ENCODE peak calls at places on chromosomes 4 and X, in seven cellular contexts. One of them, this sample, is unnamed. For H3K4me1, the result is how much of the 10 kb centered on the place peaks cover.

GRCh38 chrX:126456136-126456535 is 96.5 kb downstream of the DCAF12L1 start:
- DNase-seq in H9: no peak
- DNase-seq in mesenchymal stem cell: no peak
- DNase-seq in neuronal stem cell: no peak
- DNase-seq in mesendoderm: peak
- DNase-seq in H1: no peak
- DNase-seq in IMR-90: no peak
- DNase-seq in this sample: no peak

GRCh38 chr4:90960840-90961239 is 833.6 kb downstream of the CCSER1 start:
- DNase-seq in IMR-90: no peak
- DNase-seq in mesendoderm: peak
- DNase-seq in H1: no peak
- DNase-seq in H9: no peak
- DNase-seq in neuronal stem cell: no peak
- DNase-seq in mesenchymal stem cell: no peak
- DNase-seq in this sample: no peak

GRCh38 chr4:91502365-91502764 is 801.4 kb upstream of the GRID2 start:
- DNase-seq in neuronal stem cell: no peak
- DNase-seq in mesenchymal stem cell: peak
- DNase-seq in H1: no peak
- DNase-seq in H9: no peak
- DNase-seq in mesendoderm: peak
- DNase-seq in IMR-90: no peak
- DNase-seq in this sample: no peak

GRCh38 chr4:62940229-62940628 is 1469.0 kb downstream of the TECRL start:
- DNase-seq in IMR-90: no peak
- DNase-seq in mesenchymal stem cell: no peak
- DNase-seq in H1: no peak
- DNase-seq in H9: no peak
- DNase-seq in neuronal stem cell: no peak
- DNase-seq in mesendoderm: peak
- DNase-seq in this sample: peak

GRCh38 chr4:3406431-3406830 is 35.3 kb upstream of the HGFAC start:
- DNase-seq in H9: peak
- DNase-seq in mesendoderm: no peak
- DNase-seq in H1: no peak
- DNase-seq in neuronal stem cell: no peak
- DNase-seq in IMR-90: no peak
- DNase-seq in mesenchymal stem cell: no peak
- DNase-seq in this sample: no peak

GRCh38 chr4:108029321-108029720 is 39.6 kb downstream of the HADH start:
- DNase-seq in mesendoderm: no peak
- DNase-seq in IMR-90: no peak
- DNase-seq in mesenchymal stem cell: no peak
- DNase-seq in neuronal stem cell: no peak
- DNase-seq in H9: no peak
- DNase-seq in H1: no peak
- DNase-seq in this sample: no peak

GRCh38 chr4:123874044-123874443 is 477.4 kb downstream of the SPRY1 start:
- DNase-seq in H9: no peak
- DNase-seq in mesendoderm: no peak
- DNase-seq in neuronal stem cell: no peak
- DNase-seq in H1: no peak
- DNase-seq in mesenchymal stem cell: no peak
- DNase-seq in IMR-90: no peak
- DNase-seq in this sample: no peak

GRCh38 chrX:37998586-37999267 is 7.6 kb upstream of the SYTL5 start:
- DNase-seq in IMR-90: peak
- DNase-seq in H9: no peak
- DNase-seq in mesendoderm: no peak
- DNase-seq in neuronal stem cell: no peak
- DNase-seq in mesenchymal stem cell: peak
- DNase-seq in H1: no peak
- DNase-seq in this sample: no peak

GRCh38 chrX:135295238-135295943 is 13.9 kb upstream of the ETDC start:
- DNase-seq in H1: peak
- DNase-seq in IMR-90: peak
- DNase-seq in mesenchymal stem cell: peak
- DNase-seq in neuronal stem cell: peak
- DNase-seq in mesendoderm: peak
- DNase-seq in H9: peak
- DNase-seq in this sample: peak

GRCh38 chr4:53696956-53697685 is 105.8 kb upstream of the LNX1 start:
- DNase-seq in H9: no peak
- DNase-seq in H1: no peak
- DNase-seq in mesenchymal stem cell: no peak
- DNase-seq in neuronal stem cell: no peak
- DNase-seq in mesendoderm: no peak
- DNase-seq in IMR-90: no peak
- DNase-seq in this sample: no peak

GRCh38 chr4:8461086-8461485 is 20.5 kb downstream of the TRMT44 start:
- DNase-seq in H9: no peak
- DNase-seq in IMR-90: no peak
- DNase-seq in mesenchymal stem cell: no peak
- DNase-seq in mesendoderm: no peak
- DNase-seq in H1: no peak
- DNase-seq in neuronal stem cell: no peak
- DNase-seq in this sample: peak

GRCh38 chr4:38609614-38610013 is 54.4 kb upstream of the KLF3 start:
- DNase-seq in H9: peak
- DNase-seq in mesendoderm: peak
- DNase-seq in IMR-90: no peak
- DNase-seq in neuronal stem cell: no peak
- DNase-seq in H1: no peak
- DNase-seq in mesenchymal stem cell: no peak
- DNase-seq in this sample: no peak

GRCh38 chr4:173420821-173421220 is 21.9 kb upstream of the SCRG1 start:
- DNase-seq in H1: no peak
- DNase-seq in neuronal stem cell: no peak
- DNase-seq in H9: no peak
- DNase-seq in mesendoderm: no peak
- DNase-seq in IMR-90: no peak
- DNase-seq in mesenchymal stem cell: no peak
- DNase-seq in this sample: no peak

GRCh38 chr4:141788169-141788915 is 152.0 kb downstream of the IL15 start:
- DNase-seq in H9: no peak
- DNase-seq in neuronal stem cell: no peak
- DNase-seq in IMR-90: peak
- DNase-seq in H1: no peak
- DNase-seq in mesendoderm: no peak
- DNase-seq in mesenchymal stem cell: no peak
- DNase-seq in this sample: peak

GRCh38 chr4:14178421-14178820 is 550.9 kb upstream of the BOD1L1 start:
- DNase-seq in IMR-90: peak
- DNase-seq in neuronal stem cell: no peak
- DNase-seq in H1: no peak
- DNase-seq in mesendoderm: peak
- DNase-seq in mesenchymal stem cell: peak
- DNase-seq in H9: no peak
- DNase-seq in this sample: no peak

GRCh38 chr4:120731561-120731960 is 191.0 kb downstream of the PRDM5 start:
- DNase-seq in mesenchymal stem cell: peak
- DNase-seq in H1: no peak
- DNase-seq in IMR-90: peak
- DNase-seq in neuronal stem cell: no peak
- DNase-seq in mesendoderm: peak
- DNase-seq in H9: no peak
- DNase-seq in this sample: peak

GRCh38 chr4:65482410-65482809 is 187.9 kb downstream of the EPHA5 start:
- DNase-seq in neuronal stem cell: no peak
- DNase-seq in H1: no peak
- DNase-seq in mesendoderm: no peak
- DNase-seq in H9: no peak
- DNase-seq in IMR-90: no peak
- DNase-seq in mesenchymal stem cell: peak
- DNase-seq in this sample: no peak

GRCh38 chr4:168514249-168514852 is 17.5 kb downstream of the PALLD start:
- DNase-seq in IMR-90: peak
- DNase-seq in neuronal stem cell: no peak
- DNase-seq in mesendoderm: peak
- DNase-seq in mesenchymal stem cell: peak
- DNase-seq in H9: no peak
- DNase-seq in H1: no peak
- DNase-seq in this sample: no peak

GRCh38 chr4:84366111-84366510 is 133.0 kb downstream of the NKX6-1 start:
- DNase-seq in mesendoderm: no peak
- DNase-seq in IMR-90: no peak
- DNase-seq in neuronal stem cell: no peak
- DNase-seq in H9: no peak
- DNase-seq in H1: no peak
- DNase-seq in mesenchymal stem cell: no peak
- DNase-seq in this sample: no peak

GRCh38 chrX:20680998-20681397 is 414.3 kb upstream of the RPS6KA3 start:
- DNase-seq in mesenchymal stem cell: no peak
- DNase-seq in mesendoderm: no peak
- DNase-seq in H1: no peak
- DNase-seq in H9: no peak
- DNase-seq in neuronal stem cell: no peak
- DNase-seq in IMR-90: no peak
- DNase-seq in this sample: peak

GRCh38 chr4:80017125-80017854 is 55.7 kb downstream of the ANTXR2 start:
- DNase-seq in mesenchymal stem cell: peak
- DNase-seq in IMR-90: peak
- DNase-seq in neuronal stem cell: no peak
- DNase-seq in mesendoderm: peak
- DNase-seq in H9: no peak
- DNase-seq in H1: no peak
- DNase-seq in this sample: no peak

GRCh38 chr4:21454196-21454595 is 494.4 kb downstream of the KCNIP4 start:
- DNase-seq in mesenchymal stem cell: no peak
- DNase-seq in H1: no peak
- DNase-seq in H9: no peak
- DNase-seq in mesendoderm: no peak
- DNase-seq in IMR-90: no peak
- DNase-seq in neuronal stem cell: no peak
- DNase-seq in this sample: no peak
- H3K18ac ChIP-seq in mesenchymal stem cell: no peak
- H3K18ac ChIP-seq in H1: no peak
- H3K18ac ChIP-seq in H9: no peak
- H3K18ac ChIP-seq in mesendoderm: no peak
- H3K18ac ChIP-seq in IMR-90: no peak
- H3K18ac ChIP-seq in neuronal stem cell: no peak
- H3K18ac ChIP-seq in this sample: no peak

DNA sequence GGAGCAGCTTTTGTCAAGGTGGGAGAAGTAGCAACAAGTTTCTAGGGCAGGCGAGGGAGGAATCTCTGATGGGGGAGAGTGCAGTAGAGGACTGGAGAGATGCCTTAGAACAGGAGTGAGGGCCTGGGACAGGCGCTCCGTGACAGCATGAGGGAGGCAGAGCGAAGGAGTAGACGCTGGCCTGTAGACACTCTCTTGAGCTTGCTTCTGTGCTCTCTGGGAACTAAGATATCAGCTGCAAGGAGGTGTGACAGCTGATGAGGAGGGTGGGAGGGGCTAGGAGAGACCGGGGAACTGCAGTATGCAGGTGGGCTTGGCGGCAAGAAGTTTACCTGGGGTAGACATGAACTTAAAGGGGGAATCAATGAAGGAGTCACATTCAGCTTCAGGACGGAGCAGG is 35.7 kb downstream of the MECP2 start:
- DNase-seq in IMR-90: no peak
- DNase-seq in H1: no peak
- DNase-seq in mesendoderm: no peak
- DNase-seq in H9: no peak
- DNase-seq in neuronal stem cell: no peak
- DNase-seq in mesenchymal stem cell: no peak
- DNase-seq in this sample: no peak
- H3K4me2 ChIP-seq in IMR-90: no peak
- H3K4me2 ChIP-seq in H1: no peak
- H3K4me2 ChIP-seq in mesendoderm: no peak
- H3K4me2 ChIP-seq in H9: no peak
- H3K4me2 ChIP-seq in neuronal stem cell: no peak
- H3K4me2 ChIP-seq in mesenchymal stem cell: no peak
- H3K4me2 ChIP-seq in this sample: no peak

DNA sequence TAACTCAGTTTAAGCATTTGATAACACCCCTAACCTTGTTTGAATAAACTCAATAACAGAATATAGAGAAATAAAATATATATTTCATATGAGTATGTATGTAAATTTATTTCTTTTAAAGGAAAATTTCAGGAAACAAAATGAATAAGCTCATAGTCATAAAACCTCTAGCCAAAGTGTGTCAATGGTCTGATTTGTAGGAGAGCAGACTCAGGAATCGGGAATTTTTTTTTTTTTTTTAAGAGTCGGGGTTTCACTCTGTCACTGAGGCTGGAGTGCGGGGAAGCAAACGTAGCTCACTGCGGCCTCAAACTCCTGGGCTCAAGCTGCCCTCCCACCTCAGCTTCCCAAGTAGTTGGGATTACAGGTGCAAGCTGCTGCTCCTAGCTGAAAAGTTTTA is 2.4 kb downstream of the PKD2 start:
- DNase-seq in H9: no peak
- DNase-seq in mesendoderm: no peak
- DNase-seq in IMR-90: no peak
- DNase-seq in neuronal stem cell: no peak
- DNase-seq in mesenchymal stem cell: no peak
- DNase-seq in H1: no peak
- DNase-seq in this sample: no peak
- H3K4me1 ChIP-seq in H9: under half
- H3K4me1 ChIP-seq in mesendoderm: under half
- H3K4me1 ChIP-seq in IMR-90: under half
- H3K4me1 ChIP-seq in neuronal stem cell: under half
- H3K4me1 ChIP-seq in mesenchymal stem cell: under half
- H3K4me1 ChIP-seq in H1: under half
- H3K4me1 ChIP-seq in this sample: under half

GRCh38 chr4:87076690-87077358 is 142.0 kb downstream of the AFF1 start:
- DNase-seq in mesendoderm: no peak
- DNase-seq in H9: no peak
- DNase-seq in IMR-90: no peak
- DNase-seq in mesenchymal stem cell: no peak
- DNase-seq in H1: no peak
- DNase-seq in neuronal stem cell: no peak
- DNase-seq in this sample: no peak

GRCh38 chr4:87073570-87074470 is 139.0 kb downstream of the AFF1 start:
- DNase-seq in H1: no peak
- DNase-seq in H9: no peak
- DNase-seq in mesendoderm: no peak
- DNase-seq in neuronal stem cell: no peak
- DNase-seq in mesenchymal stem cell: peak
- DNase-seq in IMR-90: peak
- DNase-seq in this sample: no peak

GRCh38 chr4:87077834-87078585 is 142.4 kb downstream of the KLHL8 start:
- DNase-seq in IMR-90: no peak
- DNase-seq in mesendoderm: no peak
- DNase-seq in mesenchymal stem cell: no peak
- DNase-seq in neuronal stem cell: no peak
- DNase-seq in H9: no peak
- DNase-seq in H1: no peak
- DNase-seq in this sample: no peak

GRCh38 chr4:87073187-87073569 is 138.4 kb downstream of the AFF1 start:
- DNase-seq in mesenchymal stem cell: no peak
- DNase-seq in H1: no peak
- DNase-seq in neuronal stem cell: no peak
- DNase-seq in IMR-90: no peak
- DNase-seq in mesendoderm: no peak
- DNase-seq in H9: no peak
- DNase-seq in this sample: no peak

DNA sequence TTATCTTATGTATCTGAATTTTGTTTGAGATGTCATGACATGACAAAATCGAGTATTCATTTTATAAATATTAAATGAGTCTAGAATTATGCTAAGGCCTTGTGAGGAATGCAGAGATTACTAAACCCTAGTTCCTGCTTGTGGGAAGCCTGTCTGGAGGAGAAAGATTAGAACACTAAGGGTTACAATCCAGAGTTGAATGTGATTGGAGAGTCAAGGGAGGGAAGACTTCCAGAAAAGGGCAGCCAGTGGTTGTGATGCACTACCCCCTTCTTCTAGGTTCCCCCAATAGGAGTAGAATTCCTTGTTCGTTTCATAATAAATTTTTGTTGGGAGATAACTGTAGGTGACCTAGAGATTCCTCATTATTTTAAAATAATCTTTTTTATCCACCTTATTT is 141.1 kb downstream of the AFF1 start:
- DNase-seq in mesendoderm: no peak
- DNase-seq in H1: no peak
- DNase-seq in neuronal stem cell: no peak
- DNase-seq in mesenchymal stem cell: no peak
- DNase-seq in IMR-90: no peak
- DNase-seq in H9: no peak
- DNase-seq in this sample: no peak
- H3K18ac ChIP-seq in mesendoderm: no peak
- H3K18ac ChIP-seq in H1: no peak
- H3K18ac ChIP-seq in neuronal stem cell: no peak
- H3K18ac ChIP-seq in mesenchymal stem cell: no peak
- H3K18ac ChIP-seq in IMR-90: no peak
- H3K18ac ChIP-seq in H9: no peak
- H3K18ac ChIP-seq in this sample: no peak